ENCODE peak calls at places on chromosomes 16 and 17, in nine cellular contexts. J is left ventricle myocardium inferior, D is fibroblast of mammary gland, K is heart right ventricle, N is mesendoderm, P is psoas muscle, H is body of pancreas, S is neural progenitor cell, G is tibial nerve. W is an unnamed sample.

GRCh38 chr16:69199382-69199781 is 12.4 kb downstream of the SNTB2 start:
- DNase-seq in H (no peak), J (no peak), S (no peak), P (peak; percentile 66), G (peak; percentile 48), N (no peak), K (no peak), D (peak; percentile 94), W (no peak)

GRCh38 chr16:89473791-89474414 is 16.5 kb downstream of the ANKRD11 start:
- DNase-seq in D (peak; percentile 82), K (no peak), H (no peak), P (peak; percentile 35), G (no peak), S (no peak), N (peak; percentile 86), J (no peak), W (no peak)

GRCh38 chr16:64391009-64391663 is 730.7 kb downstream of the CDH11 start:
- DNase-seq in J (no peak), K (no peak), P (no peak), D (peak; percentile 57), S (no peak), H (no peak), G (no peak), N (no peak), W (no peak)

GRCh38 chr16:84095466-84095865 is 21.3 kb downstream of the MBTPS1 start:
- DNase-seq in N (no peak), P (no peak), K (no peak), S (no peak), J (peak; percentile 47), G (no peak), H (no peak), D (no peak), W (no peak)

GRCh38 chr16:72137380-72138063 is 34.4 kb downstream of the PMFBP1 start:
- DNase-seq in P (no peak), G (no peak), D (no peak), K (no peak), J (no peak), H (no peak), N (no peak), S (no peak), W (no peak)

GRCh38 chr16:81446318-81447275 is 2.0 kb downstream of the CMIP start:
- DNase-seq in P (no peak), S (no peak), H (peak; percentile 76), D (no peak), G (no peak), K (no peak), N (peak; percentile 66), J (no peak), W (no peak)

GRCh38 chr16:65125871-65126270 is 4.0 kb upstream of the CDH11 start:
- DNase-seq in H (no peak), J (no peak), N (peak; percentile 90), P (no peak), D (peak; percentile 54), K (no peak), S (no peak), G (no peak), W (no peak)

GRCh38 chr16:68491576-68491950 is 43.3 kb upstream of the SMPD3 start:
- DNase-seq in P (no peak), D (no peak), G (no peak), S (no peak), J (no peak), H (no peak), K (no peak), N (no peak), W (no peak)

GRCh38 chr16:24010440-24011089 is 174.8 kb downstream of the PRKCB start:
- DNase-seq in N (peak; percentile 77), P (peak; percentile 65), D (peak; percentile 67), G (peak; percentile 71), S (peak; percentile 92), H (peak; percentile 86), J (peak; percentile 64), K (peak; percentile 58), W (peak; percentile 54)

GRCh38 chr16:64375386-64375980 is 746.4 kb downstream of the CDH11 start:
- DNase-seq in J (no peak), K (no peak), P (no peak), S (no peak), N (no peak), D (no peak), H (no peak), G (no peak), W (no peak)

GRCh38 chr16:61419771-61420170 is 616.5 kb downstream of the CDH8 start:
- DNase-seq in S (peak; percentile 53), H (no peak), J (no peak), P (no peak), D (no peak), G (no peak), K (no peak), N (peak; percentile 76), W (no peak)

GRCh38 chr17:50721194-50722010 is 2.0 kb downstream of the LUC7L3 start:
- DNase-seq in D (peak; percentile 33), P (no peak), G (no peak), N (no peak), S (no peak), J (no peak), K (no peak), H (no peak), W (no peak)

GRCh38 chr16:14389359-14389758 is 240.7 kb downstream of the PARN start:
- DNase-seq in H (no peak), P (no peak), G (no peak), K (no peak), N (no peak), J (no peak), D (no peak), S (no peak), W (no peak)

GRCh38 chr16:89401641-89402445 is 88.5 kb downstream of the ANKRD11 start:
- DNase-seq in J (no peak), H (no peak), D (peak; percentile 96), K (no peak), G (no peak), N (no peak), S (no peak), P (peak; percentile 30), W (no peak)

GRCh38 chr16:73778872-73779271 is 517.7 kb upstream of the PSMD7 start:
- DNase-seq in K (no peak), H (no peak), S (no peak), D (no peak), G (no peak), P (no peak), J (no peak), N (no peak), W (no peak)

GRCh38 chr16:46908540-46909372 is 24.6 kb downstream of the GPT2 start:
- DNase-seq in K (no peak), H (peak; percentile 65), D (peak; percentile 69), P (no peak), N (peak; percentile 86), S (peak; percentile 90), J (no peak), G (peak; percentile 51), W (peak; percentile 84)

GRCh38 chr17:28717578-28718316 is at the start of gene RAB34:
- DNase-seq in H (peak; percentile 40), G (peak; percentile 63), J (peak; percentile 72), D (peak; percentile 85), P (peak; percentile 80), S (peak; percentile 99), K (peak; percentile 74), N (peak; percentile 98), W (peak; percentile 97)

GRCh38 chr17:79624658-79625478 is 14.0 kb upstream of the RBFOX3 start:
- DNase-seq in S (no peak), P (peak; percentile 21), H (no peak), N (no peak), K (no peak), J (peak; percentile 2), D (no peak), G (no peak), W (no peak)

GRCh38 chr17:75830168-75831031 is 13.8 kb downstream of the UNC13D start:
- DNase-seq in G (no peak), S (peak; percentile 71), D (no peak), H (peak; percentile 46), J (no peak), K (no peak), P (no peak), N (peak; percentile 85), W (peak; percentile 54)

GRCh38 chr16:79482011-79482410 is 118.5 kb downstream of the MAF start:
- DNase-seq in J (no peak), P (no peak), H (no peak), G (peak; percentile 24), K (no peak), S (no peak), D (no peak), N (no peak), W (no peak)

GRCh38 chr16:4800290-4801041 is 2.0 kb downstream of the ROGDI start:
- DNase-seq in J (peak; percentile 65), S (no peak), G (no peak), P (no peak), H (peak; percentile 88), K (peak; percentile 69), D (no peak), N (no peak), W (peak; percentile 92)

GRCh38 chr17:7312432-7313027 is 2.6 kb downstream of the GPS2 start:
- DNase-seq in S (no peak), K (no peak), H (no peak), G (no peak), J (no peak), D (no peak), N (no peak), P (no peak), W (no peak)
- H3K4me3 ChIP-seq in S (no peak overlapping the region), K (no peak overlapping the region), H (no peak overlapping the region), G (no peak overlapping the region), J (peak overlapping the region; percentile 23), D (no peak overlapping the region), N (no peak overlapping the region), P (peak overlapping the region; percentile 98), W (no peak overlapping the region)

DNA sequence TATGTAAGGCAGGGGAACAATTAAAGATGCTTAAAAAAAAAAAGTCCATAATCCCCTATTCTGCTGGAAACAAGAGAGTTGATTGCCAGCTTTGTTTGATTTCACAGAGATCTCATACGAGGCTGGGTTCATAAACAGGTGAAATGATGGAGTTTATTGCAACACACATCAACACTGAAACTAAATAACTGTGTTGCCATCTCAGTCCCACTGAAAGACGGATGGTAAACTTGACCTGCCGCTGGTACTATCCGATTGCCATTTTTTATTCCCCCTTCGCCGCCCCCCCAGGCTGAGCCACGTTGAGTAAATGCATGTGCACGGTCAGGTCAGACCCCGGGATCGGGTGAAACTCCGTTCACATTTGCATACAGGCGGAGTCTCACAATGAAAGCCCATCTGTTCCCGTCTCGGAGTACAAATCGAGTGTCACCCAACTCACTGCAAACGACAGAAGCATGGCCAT is 119.2 kb downstream of the SKAP1 start:
- DNase-seq in N (no peak), D (no peak), K (no peak), P (no peak), S (peak; percentile 53), J (no peak), G (no peak), H (no peak), W (peak; percentile 83)
- H3K4me3 ChIP-seq in N (no peak overlapping the region), D (no peak overlapping the region), K (no peak overlapping the region), P (no peak overlapping the region), S (no peak overlapping the region), J (no peak overlapping the region), G (no peak overlapping the region), H (no peak overlapping the region), W (peak overlapping the region; percentile 43)

GRCh38 chr16:2035431-2036199 is 8.9 kb downstream of the NHERF2 start:
- DNase-seq in K (peak; percentile 74), G (peak; percentile 64), H (peak; percentile 48), S (peak; percentile 47), N (no peak), P (no peak), J (peak; percentile 79), D (peak; percentile 70), W (peak; percentile 83)
- H3K4me3 ChIP-seq in K (peak overlapping the region; percentile 52), G (peak overlapping the region; percentile 45), H (no peak overlapping the region), S (no peak overlapping the region), N (no peak overlapping the region), P (peak overlapping the region; percentile 53), J (peak overlapping the region; percentile 72), D (no peak overlapping the region), W (peak overlapping the region; percentile 43)

GRCh38 chr16:29663829-29664132 is 734 bp downstream of the SPN start:
- DNase-seq in D (no peak), K (no peak), H (no peak), S (no peak), J (no peak), P (no peak), G (no peak), N (no peak), W (no peak)
- H3K4me3 ChIP-seq in D (no peak overlapping the region), K (no peak overlapping the region), H (no peak overlapping the region), S (no peak overlapping the region), J (peak overlapping the region; percentile 32), P (no peak overlapping the region), G (no peak overlapping the region), N (no peak overlapping the region), W (no peak overlapping the region)